ENCODE peak calls at places on chromosomes 2 and 18, in six cellular contexts. L, N, B, E, D and U are unnamed samples. For H3K36me3 and H3K4me1, the result is how much of the 10 kb centered on the place peaks cover.

GRCh38 chr2:173451137-173451536 is 96.5 kb downstream of the CDCA7 start:
- DNase-seq in L (no peak), D (no peak), N (no peak), B (no peak), E (no peak), U (no peak)

GRCh38 chr2:181774601-181775179 is 94.4 kb upstream of the NEUROD1 start:
- DNase-seq in B (no peak), L (no peak), E (no peak), N (no peak), D (no peak), U (no peak)

GRCh38 chr2:23324281-23324680 is 60.7 kb upstream of the KLHL29 start:
- DNase-seq in N (no peak), L (no peak), B (no peak), D (no peak), E (no peak), U (no peak)

GRCh38 chr2:221212105-221212504 is 360.0 kb downstream of the EPHA4 start:
- DNase-seq in B (no peak), L (no peak), D (no peak), N (no peak), E (no peak), U (no peak)

GRCh38 chr2:168239281-168239680 is 8.1 kb downstream of the STK39 start:
- DNase-seq in D (no peak), N (no peak), E (no peak), B (no peak), L (no peak), U (no peak)

GRCh38 chr2:161946489-161947107 is 127.4 kb downstream of the DPP4 start:
- DNase-seq in L (no peak), D (no peak), B (no peak), N (no peak), E (no peak), U (no peak)

GRCh38 chr2:126769118-126769517 is 113.2 kb downstream of the GYPC start:
- DNase-seq in D (peak), E (peak), L (no peak), B (peak), N (no peak), U (no peak)

GRCh38 chr2:61255580-61256437 is 93.8 kb downstream of the C2orf74 start:
- DNase-seq in D (no peak), B (no peak), E (no peak), L (no peak), N (no peak), U (no peak)

GRCh38 chr2:143877056-143877455 is 642.9 kb downstream of the ZEB2 start:
- DNase-seq in B (no peak), N (no peak), L (no peak), D (no peak), E (no peak), U (no peak)

GRCh38 chr18:23650963-23651927 is 11.5 kb downstream of the ANKRD29 start:
- DNase-seq in E (no peak), B (no peak), N (no peak), L (no peak), D (no peak), U (no peak)

GRCh38 chr2:241049739-241050623 is 51.6 kb downstream of the SNED1 start:
- DNase-seq in E (peak), N (peak), B (no peak), D (no peak), L (peak), U (peak)

GRCh38 chr2:234858134-234858533 is 93.7 kb upstream of the SH3BP4 start:
- DNase-seq in D (no peak), N (no peak), E (no peak), L (no peak), B (no peak), U (no peak)

GRCh38 chr18:63062246-63062645 is 257.3 kb downstream of the BCL2 start:
- DNase-seq in L (no peak), E (no peak), D (no peak), N (no peak), B (no peak), U (no peak)

GRCh38 chr2:173644146-173644545 is 289.5 kb downstream of the CDCA7 start:
- DNase-seq in N (no peak), E (no peak), D (no peak), L (no peak), B (no peak), U (no peak)

GRCh38 chr2:71603851-71604708 is 150.7 kb downstream of the DYSF start:
- DNase-seq in E (peak), N (no peak), L (peak), B (peak), D (peak), U (no peak)

DNA sequence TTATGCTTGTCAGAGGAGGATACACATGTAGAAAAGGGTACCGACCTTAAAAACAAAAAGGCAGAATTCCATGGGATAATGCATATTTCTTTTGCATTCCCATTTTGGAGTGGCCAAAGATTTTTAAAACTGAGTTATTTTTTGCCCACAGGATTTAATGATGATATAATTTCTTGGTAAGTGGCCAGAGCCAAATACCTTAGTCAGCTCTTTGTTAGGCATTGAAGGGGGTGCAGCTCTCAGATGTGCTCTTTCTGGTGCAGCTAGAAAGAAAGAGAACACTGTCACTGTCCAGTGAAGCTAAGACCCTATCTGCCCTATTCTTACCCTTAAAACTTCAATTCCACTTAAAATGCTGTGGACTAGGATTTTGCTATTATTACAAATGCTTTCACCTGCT is 10.8 kb downstream of the COQ10B start:
- DNase-seq in N (no peak), D (no peak), B (no peak), E (no peak), L (no peak), U (no peak)
- H3K36me3 ChIP-seq in N (under half), D (under half), B (half or more), E (half or more), L (under half), U (under half)

GRCh38 chr2:203535078-203535783 is at the start of gene RAPH1:
- DNase-seq in L (peak), E (peak), B (peak), N (peak), D (peak), U (peak)
- TF ChIP-seq POLR2A in L (peak), E (peak), B (peak), N (no peak), D (peak), U (no peak)

DNA sequence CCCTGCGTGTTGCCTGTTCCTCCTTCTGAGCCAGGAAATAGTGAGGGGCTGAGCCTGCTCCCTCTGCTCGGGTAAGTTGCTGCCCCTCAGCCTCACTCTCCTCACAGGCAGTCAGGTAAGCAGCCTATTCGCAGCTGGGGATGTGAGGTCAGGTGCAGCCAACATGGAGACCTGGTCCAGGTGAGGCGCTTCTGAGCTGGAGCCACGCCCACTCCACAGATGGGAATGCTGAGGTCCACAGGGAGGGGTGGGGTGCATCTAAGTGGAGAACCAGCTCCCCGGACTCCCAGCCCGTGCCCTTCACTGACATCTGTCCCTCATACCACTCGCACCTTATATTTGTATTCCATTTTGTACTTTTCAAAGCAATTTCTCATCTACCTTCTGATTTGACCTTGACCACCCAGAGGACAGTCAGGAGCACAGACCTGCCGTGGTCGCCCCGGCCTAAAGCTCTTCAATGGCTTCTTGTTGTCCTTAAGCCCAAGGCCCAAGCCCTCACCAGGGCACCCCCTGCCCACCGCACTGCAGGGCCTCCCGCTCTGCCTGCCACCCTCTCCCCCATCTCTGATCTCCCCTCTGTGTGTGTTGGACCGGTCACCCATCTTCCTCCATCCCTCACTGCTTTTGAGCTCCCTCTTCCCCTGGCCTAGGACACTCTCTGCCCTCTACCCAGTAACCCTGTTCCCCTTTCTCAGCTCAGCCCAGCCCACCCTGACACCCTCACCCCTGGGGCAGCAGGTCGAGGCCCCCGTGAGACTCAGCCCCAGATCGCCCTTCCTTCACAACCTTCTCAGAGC is 49.2 kb upstream of the TAF1B start:
- DNase-seq in N (no peak), D (no peak), B (peak), L (no peak), E (no peak), U (no peak)
- H3K4me1 ChIP-seq in N (under half), D (under half), B (under half), L (under half), E (under half), U (under half)

GRCh38 chr2:201707142-201707541 is 8.7 kb upstream of the MPP4 start:
- DNase-seq in L (no peak), N (no peak), E (no peak), B (no peak), D (no peak), U (no peak)
- H3K36me3 ChIP-seq in L (under half), N (under half), E (half or more), B (half or more), D (under half), U (under half)